ENCODE peak calls at places on chromosome 17, in four cellular contexts. D is endothelial cell of umbilical vein, N is body of pancreas, V is tibial nerve. S is an unnamed sample. For H3K4me1, the result is how much of the 10 kb centered on the place peaks cover.

GRCh38 chr17:21287703-21288449 is 3.4 kb downstream of the MAP2K3 start:
- DNase-seq in D (peak), N (peak), V (peak), S (peak)

GRCh38 chr17:44940321-44940720 is 7.3 kb downstream of the KIF18B start:
- DNase-seq in D (no peak), N (no peak), V (no peak), S (no peak)

GRCh38 chr17:46118969-46119368 is 74.3 kb downstream of the KANSL1 start:
- DNase-seq in D (no peak), N (no peak), V (no peak), S (no peak)

GRCh38 chr17:59525668-59526067 is 39.7 kb upstream of the DHX40 start:
- DNase-seq in D (no peak), N (no peak), V (no peak), S (no peak)

GRCh38 chr17:81959362-81960129 is 1.4 kb downstream of the NOTUM start:
- DNase-seq in D (peak), N (peak), V (peak), S (peak)

GRCh38 chr17:43175213-43176118 is 4.5 kb downstream of the NBR1 start:
- DNase-seq in D (no peak), N (no peak), V (no peak), S (no peak)

GRCh38 chr17:29579866-29580771 is 9.3 kb downstream of the GIT1 start:
- DNase-seq in D (peak), N (peak), V (peak), S (peak)

GRCh38 chr17:76079577-76080206 is 710 bp downstream of the ZACN start:
- DNase-seq in D (no peak), N (no peak), V (no peak), S (no peak)

GRCh38 chr17:61584866-61585265 is 6.2 kb downstream of the NACA2 start:
- DNase-seq in D (no peak), N (no peak), V (no peak), S (no peak)

GRCh38 chr17:66545918-66546317 is 243.5 kb downstream of the PRKCA start:
- DNase-seq in D (no peak), N (no peak), V (no peak), S (no peak)
- H3K4me1 ChIP-seq in D (half or more), N (under half), V (under half), S (under half)

DNA sequence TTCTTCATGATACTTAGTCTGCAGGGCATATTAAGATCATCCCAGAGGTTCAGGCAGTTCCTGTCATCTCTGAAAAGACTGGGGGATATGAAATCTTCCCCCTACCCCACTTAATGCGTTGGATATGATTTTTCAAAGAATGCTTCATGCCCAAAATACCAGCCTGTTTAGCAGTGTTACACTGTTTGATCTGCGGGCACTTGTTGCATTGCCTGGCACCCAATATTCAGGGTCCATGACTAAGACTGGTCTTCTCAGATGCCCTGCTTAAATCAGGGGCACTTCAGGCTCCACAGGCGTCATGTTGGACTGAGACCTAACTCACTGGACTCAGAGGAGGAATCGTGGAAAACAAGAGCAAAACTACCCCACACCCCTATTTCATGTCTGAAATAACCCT is 6.4 kb upstream of the RASL10B start:
- DNase-seq in D (no peak), N (no peak), V (no peak), S (no peak)
- TF ChIP-seq POLR2A in D (no peak), N (no peak), V (no peak), S (no peak)

GRCh38 chr17:78883533-78884131 is 19.4 kb downstream of the CEP295NL start:
- DNase-seq in D (peak), N (peak), V (peak), S (peak)

GRCh38 chr17:78886954-78887353 is 16.0 kb downstream of the CEP295NL start:
- DNase-seq in D (no peak), N (no peak), V (no peak), S (no peak)

GRCh38 chr17:78885956-78886355 is 17.0 kb downstream of the CEP295NL start:
- DNase-seq in D (no peak), N (no peak), V (no peak), S (no peak)

GRCh38 chr17:78884148-78884870 is 18.7 kb downstream of the CEP295NL start:
- DNase-seq in D (no peak), N (no peak), V (no peak), S (no peak)

DNA sequence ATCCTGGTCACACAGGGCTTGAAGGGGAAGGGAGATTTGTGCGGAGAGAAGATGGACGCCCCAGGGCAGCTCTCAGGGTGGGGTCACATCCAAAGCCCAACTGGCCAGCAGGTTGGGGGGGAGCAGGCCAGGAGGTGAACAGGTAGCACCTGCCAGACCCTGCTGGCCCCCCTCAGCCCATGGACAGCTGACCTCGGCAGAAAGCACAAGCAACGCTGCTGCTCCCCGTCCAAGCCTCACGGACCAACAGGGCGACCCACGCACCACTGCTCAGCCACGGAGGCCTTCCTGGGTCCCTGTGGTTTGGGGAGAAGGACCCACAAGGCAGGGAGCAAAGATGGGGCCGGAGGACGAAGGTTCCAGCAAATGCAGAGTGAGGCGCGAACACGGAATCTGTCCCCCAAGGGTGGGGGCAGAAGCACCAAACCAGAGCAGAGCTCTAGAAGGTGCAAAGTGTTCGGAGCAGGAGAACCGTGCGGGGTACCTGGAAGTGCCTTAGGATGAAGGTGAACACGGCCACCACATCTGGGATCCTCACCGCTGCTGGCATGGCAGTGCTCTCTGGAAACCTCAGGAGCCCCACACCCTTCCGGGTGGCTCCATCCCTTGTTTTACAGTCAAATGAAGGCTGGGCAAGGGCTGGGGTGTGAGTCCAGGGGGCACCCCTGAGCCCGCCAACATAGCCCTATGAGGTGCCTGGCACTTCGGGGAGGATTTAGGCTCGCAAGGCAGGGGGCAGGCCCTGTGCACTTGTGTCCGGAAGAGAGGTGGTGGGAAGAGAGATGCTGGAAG is 17.9 kb downstream of the CEP295NL start:
- DNase-seq in D (no peak), N (no peak), V (no peak), S (no peak)
- H3K27ac ChIP-seq in D (no peak), N (peak), V (peak), S (peak)

GRCh38 chr17:73283250-73283649 is 21.6 kb upstream of the CPSF4L start:
- DNase-seq in D (no peak), N (no peak), V (no peak), S (no peak)
- H3K4me1 ChIP-seq in D (under half), N (half or more), V (under half), S (under half)

DNA sequence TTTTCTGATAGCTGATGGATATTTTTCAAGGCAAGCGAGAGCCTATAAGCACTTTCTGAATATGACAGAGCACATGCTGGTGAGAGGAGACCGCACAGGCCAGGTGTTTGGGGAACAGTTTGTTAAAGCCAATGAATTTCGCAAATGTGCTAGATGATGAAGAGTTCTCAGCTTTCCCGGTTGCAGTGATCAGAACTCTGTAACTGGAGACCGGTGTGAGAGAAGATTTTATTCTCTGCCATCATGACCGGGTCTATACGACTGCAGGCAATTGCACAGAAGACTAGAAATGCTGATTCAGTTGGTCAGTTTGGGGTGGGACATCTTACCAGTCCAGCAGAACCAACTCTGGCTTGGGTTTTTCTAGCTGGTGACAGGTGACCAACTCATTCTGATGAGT is 25.4 kb downstream of the SMTNL2 start:
- DNase-seq in D (no peak), N (no peak), V (no peak), S (no peak)
- TF ChIP-seq POLR2A in D (no peak), N (no peak), V (no peak), S (no peak)

DNA sequence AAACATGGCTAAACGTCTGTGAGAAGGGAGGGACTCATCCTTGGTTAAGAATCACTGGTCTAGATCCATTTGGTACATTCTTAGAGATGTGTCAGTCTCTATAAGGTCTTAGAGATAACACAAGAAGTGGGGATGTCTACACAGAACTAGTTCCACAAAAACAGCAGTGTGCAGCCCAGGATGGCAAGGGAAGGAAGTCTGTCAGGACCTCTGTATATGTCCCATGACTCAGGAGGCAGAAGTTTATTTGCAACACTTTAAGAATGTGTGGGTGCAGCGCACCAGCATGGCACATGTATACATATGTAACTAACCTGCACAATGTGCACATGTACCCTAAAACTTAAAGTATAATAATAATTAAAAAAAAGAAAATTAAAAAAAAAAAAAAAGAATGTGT is 548.5 kb upstream of the SOX9 start:
- DNase-seq in D (no peak), N (no peak), V (no peak), S (no peak)
- H3K27ac ChIP-seq in D (no peak), N (no peak), V (no peak), S (no peak)

DNA sequence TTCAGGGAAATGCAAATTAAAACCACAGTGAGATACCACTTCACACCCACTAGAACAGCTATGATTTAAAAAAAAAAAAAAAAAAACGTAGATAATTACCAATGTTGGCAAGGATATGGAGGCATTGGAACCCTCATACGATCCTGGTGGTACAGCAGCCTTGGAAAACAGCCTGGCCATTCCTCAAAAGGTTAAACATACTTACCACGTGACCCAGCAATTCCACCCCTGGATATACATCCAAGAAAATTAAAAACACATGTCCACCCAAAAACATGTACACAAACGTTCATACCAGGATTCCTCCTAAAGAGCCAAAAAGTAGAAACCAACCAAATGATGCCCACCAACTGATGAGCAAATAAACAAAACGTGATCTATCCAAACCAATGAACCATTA is 68.1 kb downstream of the GAS7 start:
- DNase-seq in D (no peak), N (no peak), V (no peak), S (no peak)
- H3K4me1 ChIP-seq in D (under half), N (under half), V (under half), S (under half)

GRCh38 chr17:41968676-41969075 is 2.1 kb downstream of the CNP start:
- DNase-seq in D (no peak), N (no peak), V (no peak), S (no peak)

GRCh38 chr17:41967141-41967920 is 736 bp downstream of the CNP start:
- DNase-seq in D (no peak), N (peak), V (peak), S (no peak)

GRCh38 chr17:41965694-41966375 is 760 bp upstream of the CNP start:
- DNase-seq in D (no peak), N (peak), V (no peak), S (peak)

GRCh38 chr17:41967921-41968578 is 1.5 kb downstream of the CNP start:
- DNase-seq in D (no peak), N (no peak), V (no peak), S (no peak)

DNA sequence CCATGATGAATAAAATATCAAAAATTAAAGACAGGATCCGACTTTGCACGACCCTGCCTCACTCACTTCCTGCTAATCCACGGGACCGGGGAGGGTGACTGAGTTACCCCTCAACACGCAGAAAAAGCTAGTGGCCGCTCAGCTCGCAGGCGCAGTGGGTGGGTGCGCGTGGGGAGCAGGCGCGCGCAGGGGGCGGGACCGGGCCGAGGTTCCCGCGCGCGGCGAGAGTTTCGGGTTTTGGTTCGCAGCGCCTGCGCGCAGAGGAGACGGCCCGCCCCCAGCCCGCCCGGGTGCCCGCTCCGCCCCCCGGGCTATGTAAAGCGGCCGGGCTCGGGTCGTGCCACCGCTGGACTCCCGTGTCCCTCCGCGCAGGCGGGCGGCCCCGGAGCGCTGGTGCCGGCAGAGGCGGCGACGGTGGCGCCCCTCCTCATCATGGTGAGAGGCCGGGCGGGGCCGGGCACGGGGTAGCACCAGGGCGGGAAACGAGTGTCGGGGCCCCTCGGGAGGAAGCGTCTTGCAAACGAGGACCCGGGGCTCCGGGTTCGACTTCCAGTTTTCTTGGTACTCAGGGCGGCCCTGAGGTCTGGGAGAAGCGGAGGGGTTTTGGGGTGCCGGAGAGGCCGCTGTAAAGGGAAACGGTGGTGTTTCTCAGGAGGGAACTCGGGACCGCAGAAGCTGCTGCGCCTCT is at the start of gene CNP:
- DNase-seq in D (peak), N (peak), V (peak), S (peak)
- TF ChIP-seq POLR2A in D (peak), N (peak), V (peak), S (no peak)

DNA sequence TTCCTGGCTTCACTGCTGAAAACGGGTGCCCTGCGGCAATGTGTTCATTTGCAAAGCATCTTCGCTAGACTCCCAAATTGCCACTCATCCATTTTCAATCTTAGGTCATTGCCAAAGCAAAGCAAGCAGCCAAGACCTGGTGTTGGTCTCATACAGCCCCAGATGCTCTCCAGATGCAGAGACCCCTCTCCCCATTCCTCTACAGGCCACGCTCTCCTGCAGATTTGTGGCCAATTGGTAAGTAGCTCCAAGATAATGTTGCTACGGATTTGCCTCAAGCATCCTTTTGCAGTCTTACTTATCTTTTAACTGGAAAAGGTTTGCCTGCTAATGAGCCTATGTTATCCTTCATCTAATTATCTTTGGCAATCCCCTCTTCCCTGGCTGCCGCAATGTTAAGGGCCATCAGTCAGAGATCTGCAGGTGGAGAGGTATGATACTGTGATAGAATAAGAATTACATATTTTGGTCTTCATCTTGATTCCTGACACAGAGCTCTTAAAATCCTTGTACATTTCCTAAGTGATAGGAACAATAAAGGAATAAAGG is 222.0 kb downstream of the SLC39A11 start:
- DNase-seq in D (no peak), N (no peak), V (no peak), S (no peak)
- H3K27ac ChIP-seq in D (no peak), N (no peak), V (no peak), S (no peak)

S was measured in breast epithelium.